ENCODE peak calls at places on chromosomes 11 and 22, in five cellular contexts. W is mesenchymal stem cell, Q is tibial artery, P is neural progenitor cell, Z is OCI-LY7. U is an unnamed sample.

GRCh38 chr11:1920909-1921575 is 1.5 kb downstream of the TNNT3 start:
- DNase-seq in Q (no peak), W (no peak), Z (no peak), P (peak; percentile 11), U (peak; percentile 72)

GRCh38 chr22:23380230-23380573 is 199.9 kb downstream of the IGLL1 start:
- DNase-seq in Z (no peak), W (no peak), P (no peak), Q (no peak), U (peak; percentile 38)

GRCh38 chr11:48210052-48210451 is 6.6 kb upstream of the OR4B1 start:
- DNase-seq in W (no peak), Q (no peak), P (no peak), Z (no peak), U (no peak)

GRCh38 chr11:16484434-16484833 is 128.1 kb upstream of the SOX6 start:
- DNase-seq in W (no peak), P (no peak), Q (no peak), Z (no peak), U (no peak)

GRCh38 chr11:11968511-11969280 is 39.7 kb downstream of the DKK3 start:
- DNase-seq in P (no peak), W (no peak), Q (no peak), Z (no peak), U (no peak)

GRCh38 chr11:3644817-3645235 is at the start of gene ART1:
- DNase-seq in W (no peak), Q (no peak), Z (no peak), P (no peak), U (no peak)

GRCh38 chr11:12938590-12939247 is 70.4 kb upstream of the RASSF10 start:
- DNase-seq in Z (no peak), Q (no peak), W (no peak), P (no peak), U (no peak)

GRCh38 chr22:22403771-22404170 is 104.8 kb downstream of the ZNF280B start:
- DNase-seq in P (no peak), W (no peak), Q (no peak), Z (peak; percentile 80), U (no peak)

GRCh38 chr11:121591405-121592033 is 138.8 kb upstream of the SORL1-AS1 start:
- DNase-seq in Q (peak; percentile 72), Z (peak; percentile 87), W (peak; percentile 77), P (peak; percentile 84), U (no peak)

GRCh38 chr11:46508360-46508759 is 85.5 kb downstream of the AMBRA1 start:
- DNase-seq in Q (no peak), P (no peak), Z (no peak), W (no peak), U (no peak)

GRCh38 chr22:48692734-48693376 is 1134.8 kb downstream of the BRD1 start:
- DNase-seq in Z (no peak), Q (no peak), P (no peak), W (no peak), U (no peak)

GRCh38 chr22:45429424-45429823 is 15.9 kb downstream of the RIBC2 start:
- DNase-seq in Q (peak; percentile 60), Z (no peak), P (no peak), W (no peak), U (no peak)

GRCh38 chr11:118662401-118663271 is 16.8 kb downstream of the TREH start:
- DNase-seq in P (no peak), Z (no peak), Q (peak; percentile 56), W (no peak), U (peak; percentile 72)

GRCh38 chr11:86696004-86696403 is 23.6 kb upstream of the ME3 start:
- DNase-seq in P (no peak), Z (no peak), Q (no peak), W (peak; percentile 93), U (no peak)

GRCh38 chr11:35200811-35201341 is 61.9 kb downstream of the CD44 start:
- DNase-seq in W (no peak), Z (no peak), P (no peak), Q (no peak), U (no peak)

GRCh38 chr22:37982938-37983859 is 1.2 kb downstream of the SOX10 start:
- DNase-seq in Q (no peak), Z (no peak), P (peak; percentile 71), W (no peak), U (no peak)

GRCh38 chr11:70501026-70501901 is 102.9 kb downstream of the CTTN start:
- DNase-seq in Z (no peak), W (no peak), P (no peak), Q (no peak), U (peak; percentile 84)

GRCh38 chr22:48894064-48894671 is 933.5 kb downstream of the BRD1 start:
- DNase-seq in P (no peak), Q (no peak), W (no peak), Z (peak; percentile 4), U (no peak)

GRCh38 chr11:134587345-134587744 is 175.3 kb upstream of the B3GAT1 start:
- DNase-seq in W (no peak), P (no peak), Z (no peak), Q (no peak), U (no peak)

GRCh38 chr22:26852176-26852575 is 194.8 kb downstream of the MIAT start:
- DNase-seq in Q (no peak), Z (no peak), P (peak; percentile 72), W (no peak), U (no peak)

GRCh38 chr11:83437939-83438338 is 151.8 kb upstream of the CCDC90B start:
- DNase-seq in Q (no peak), Z (no peak), P (no peak), W (no peak), U (no peak)

GRCh38 chr11:27443746-27444465 is 28.7 kb downstream of the LGR4 start:
- DNase-seq in W (no peak), Z (no peak), P (peak; percentile 90), Q (no peak), U (no peak)

GRCh38 chr11:69000831-69001245 is 12.2 kb downstream of the MRGPRF start:
- DNase-seq in Z (no peak), P (no peak), Q (peak; percentile 91), W (peak; percentile 73), U (peak; percentile 91)

GRCh38 chr11:119990306-119991021 is 147.4 kb downstream of the TRIM29 start:
- DNase-seq in Q (no peak), W (no peak), Z (no peak), P (no peak), U (peak; percentile 67)

GRCh38 chr11:119709638-119710346 is 19.2 kb downstream of the NECTIN1 start:
- DNase-seq in W (peak; percentile 83), Z (peak; percentile 13), P (peak; percentile 95), Q (no peak), U (no peak)

GRCh38 chr11:113985906-113986305 is 11.0 kb downstream of the HTR3A start:
- DNase-seq in W (no peak), P (no peak), Z (no peak), Q (no peak), U (no peak)

GRCh38 chr11:113989916-113990315 is 15.0 kb downstream of the HTR3A start:
- DNase-seq in Z (no peak), Q (no peak), W (no peak), P (no peak), U (no peak)

GRCh38 chr11:113984781-113985180 is 9.9 kb downstream of the HTR3A start:
- DNase-seq in Q (no peak), W (no peak), Z (no peak), P (no peak), U (no peak)

GRCh38 chr11:113989381-113989780 is 14.5 kb downstream of the HTR3A start:
- DNase-seq in P (no peak), Q (no peak), W (no peak), Z (no peak), U (no peak)

GRCh38 chr11:113986351-113987140 is 11.6 kb downstream of the HTR3A start:
- DNase-seq in P (no peak), Z (no peak), W (no peak), Q (no peak), U (no peak)
- H3K27ac ChIP-seq in P (no peak overlapping the region), Z (no peak overlapping the region), W (no peak overlapping the region), Q (no peak overlapping the region), U (no peak overlapping the region)

DNA sequence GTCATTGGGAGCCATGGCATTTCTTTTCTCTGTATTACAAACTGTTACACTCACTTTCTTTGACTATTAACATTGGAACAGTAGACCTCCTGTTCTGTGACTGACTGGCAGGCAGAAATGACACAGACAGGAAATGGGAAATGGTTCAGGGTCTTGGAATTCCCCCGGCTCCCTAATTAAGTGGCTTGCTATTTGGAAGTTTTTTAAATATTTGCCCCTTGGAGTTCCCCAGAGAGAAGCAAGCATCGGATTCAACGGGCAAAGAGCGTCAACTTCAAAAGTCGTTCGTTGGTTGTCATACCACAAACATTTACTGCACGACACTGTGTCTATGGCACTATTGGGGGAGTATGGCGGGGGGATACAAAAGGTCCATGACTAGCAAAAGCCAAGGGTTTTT is 1.1 kb upstream of the BIRC2 start:
- DNase-seq in Z (no peak), P (no peak), Q (no peak), W (peak; percentile 91), U (no peak)
- H3K27ac ChIP-seq in Z (peak overlapping the region; percentile 78), P (no peak overlapping the region), Q (peak overlapping the region; percentile 99), W (peak overlapping the region; percentile 95), U (peak overlapping the region; percentile 91)

GRCh38 chr11:88480217-88480616 is 142.7 kb upstream of the CTSC start:
- DNase-seq in Q (no peak), W (peak; percentile 56), Z (no peak), P (no peak), U (no peak)
- H3K27ac ChIP-seq in Q (no peak overlapping the region), W (peak overlapping the region; percentile 71), Z (no peak overlapping the region), P (no peak overlapping the region), U (no peak overlapping the region)

DNA sequence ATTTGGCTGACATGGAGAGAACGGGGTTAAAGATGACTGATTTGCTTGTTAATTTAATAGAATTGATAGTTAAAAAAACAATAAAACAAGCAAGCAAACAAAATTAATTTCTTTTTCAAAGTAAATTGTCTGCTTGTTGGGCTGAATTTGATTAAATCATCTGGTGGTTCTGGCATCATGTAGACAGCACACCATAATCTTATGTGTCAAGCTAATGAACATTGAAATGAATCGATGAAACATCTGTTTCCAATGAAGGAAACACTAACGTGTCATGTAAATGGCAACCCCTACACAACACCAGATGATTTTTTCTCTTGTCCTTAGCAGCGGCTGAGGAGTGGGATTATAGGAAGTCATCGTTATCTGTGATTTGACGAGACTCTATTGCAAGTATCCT is 399.6 kb upstream of the RAG2 start:
- DNase-seq in Q (no peak), P (no peak), Z (no peak), W (no peak), U (no peak)
- H3K27ac ChIP-seq in Q (no peak overlapping the region), P (no peak overlapping the region), Z (no peak overlapping the region), W (no peak overlapping the region), U (no peak overlapping the region)

U was measured in aorta.